ENCODE peak calls at places on chromosomes 4 and X, in six cellular contexts. O, B, Z, N, A and M are unnamed samples.

GRCh38 chr4:10106421-10107039 is 10.1 kb downstream of the WDR1 start:
- DNase-seq in O (peak; percentile 54), B (no peak), Z (peak; percentile 55), N (peak; percentile 83), A (no peak), M (no peak)

GRCh38 chr4:1567808-1568581 is 116.1 kb downstream of the FAM53A start:
- DNase-seq in O (peak; percentile 44), B (no peak), Z (no peak), N (no peak), A (no peak), M (no peak)

GRCh38 chrX:11363069-11363594 is 69.9 kb downstream of the AMELX start:
- DNase-seq in O (no peak), B (no peak), Z (no peak), N (no peak), A (no peak), M (no peak)

GRCh38 chrX:44937606-44938005 is 64.6 kb downstream of the KDM6A start:
- DNase-seq in O (no peak), B (no peak), Z (no peak), N (no peak), A (no peak), M (no peak)

GRCh38 chr4:173508386-173509002 is 21.5 kb downstream of the HAND2 start:
- DNase-seq in O (no peak), B (no peak), Z (no peak), N (no peak), A (no peak), M (no peak)

GRCh38 chr4:86741841-86742240 is 107.3 kb downstream of the SLC10A6 start:
- DNase-seq in O (no peak), B (no peak), Z (no peak), N (no peak), A (no peak), M (no peak)

GRCh38 chrX:31921236-31921635 is 849.4 kb upstream of the FTHL17 start:
- DNase-seq in O (no peak), B (no peak), Z (no peak), N (no peak), A (no peak), M (no peak)

GRCh38 chr4:40232610-40233009 is 35.8 kb downstream of the RHOH start:
- DNase-seq in O (no peak), B (no peak), Z (no peak), N (no peak), A (no peak), M (no peak)

GRCh38 chrX:56833626-56834025 is 104.6 kb downstream of the NBDY start:
- DNase-seq in O (no peak), B (no peak), Z (no peak), N (no peak), A (no peak), M (no peak)

GRCh38 chrX:24024819-24025740 is 1.9 kb downstream of the KLHL15 start:
- DNase-seq in O (peak; percentile 90), B (peak; percentile 66), Z (peak; percentile 91), N (peak; percentile 86), A (peak; percentile 79), M (peak; percentile 13)

GRCh38 chrX:103404225-103405008 is 28.1 kb downstream of the BEX3 start:
- DNase-seq in O (peak; percentile 63), B (peak; percentile 59), Z (peak; percentile 66), N (peak; percentile 49), A (peak; percentile 6), M (no peak)

GRCh38 chr4:113764720-113765264 is 3.3 kb upstream of the CAMK2D start:
- DNase-seq in O (no peak), B (no peak), Z (no peak), N (no peak), A (no peak), M (no peak)

GRCh38 chr4:74537459-74537858 is 92.5 kb downstream of the AREG start:
- DNase-seq in O (no peak), B (no peak), Z (no peak), N (no peak), A (no peak), M (no peak)

GRCh38 chrX:155767101-155767878 is 113.9 kb upstream of the VAMP7 start:
- DNase-seq in O (peak; percentile 47), B (peak; percentile 54), Z (no peak), N (peak; percentile 41), A (peak; percentile 2), M (no peak)

GRCh38 chr4:11512861-11513260 is 84.2 kb upstream of the HS3ST1 start:
- DNase-seq in O (no peak), B (no peak), Z (no peak), N (no peak), A (no peak), M (no peak)

GRCh38 chr4:106565727-106566126 is 197.1 kb upstream of the GIMD1 start:
- DNase-seq in O (no peak), B (no peak), Z (no peak), N (no peak), A (no peak), M (no peak)

GRCh38 chr4:30919458-30919857 is 199.3 kb downstream of the PCDH7 start:
- DNase-seq in O (no peak), B (no peak), Z (no peak), N (no peak), A (no peak), M (no peak)

GRCh38 chr4:86831262-86832090 is 17.7 kb downstream of the SLC10A6 start:
- DNase-seq in O (no peak), B (no peak), Z (peak; percentile 73), N (peak; percentile 47), A (no peak), M (no peak)

GRCh38 chr4:184019084-184019483 is 114.0 kb downstream of the STOX2 start:
- DNase-seq in O (no peak), B (no peak), Z (no peak), N (no peak), A (no peak), M (no peak)

GRCh38 chrX:8663325-8663724 is 68.6 kb downstream of the ANOS1 start:
- DNase-seq in O (no peak), B (no peak), Z (no peak), N (no peak), A (no peak), M (no peak)

GRCh38 chrX:32673193-32673592 is 538.2 kb downstream of the DMD start:
- DNase-seq in O (no peak), B (no peak), Z (no peak), N (no peak), A (no peak), M (no peak)

GRCh38 chr4:184693056-184693455 is 40.8 kb downstream of the CENPU start:
- DNase-seq in O (no peak), B (no peak), Z (no peak), N (no peak), A (no peak), M (no peak)

GRCh38 chr4:141486375-141486997 is 149.9 kb upstream of the IL15 start:
- DNase-seq in O (no peak), B (no peak), Z (no peak), N (no peak), A (no peak), M (no peak)

GRCh38 chr4:64158648-64159326 is 250.5 kb downstream of the TECRL start:
- DNase-seq in O (peak; percentile 56), B (peak; percentile 63), Z (peak; percentile 68), N (no peak), A (peak; percentile 1), M (no peak)

GRCh38 chr4:80324171-80324570 is 11.4 kb upstream of the CFAP299 start:
- DNase-seq in O (no peak), B (no peak), Z (no peak), N (no peak), A (no peak), M (no peak)

GRCh38 chr4:145545538-145546224 is 64.0 kb downstream of the SMAD1 start:
- DNase-seq in O (peak; percentile 43), B (no peak), Z (peak; percentile 48), N (no peak), A (no peak), M (no peak)

GRCh38 chr4:150283689-150284088 is 205.4 kb downstream of the DCLK2 start:
- DNase-seq in O (no peak), B (no peak), Z (no peak), N (no peak), A (no peak), M (no peak)

GRCh38 chr4:7861440-7861881 is 78.2 kb downstream of the AFAP1 start:
- DNase-seq in O (no peak), B (peak; percentile 17), Z (no peak), N (no peak), A (no peak), M (no peak)
- H3K4me1 ChIP-seq in O (peaks cover 38% of the 10 kb centered on the region), B (peaks cover 25% of the 10 kb centered on the region), Z (peaks cover 23% of the 10 kb centered on the region), N (no peaks in the 10 kb centered on the region), A (peaks cover 23% of the 10 kb centered on the region), M (peaks cover 37% of the 10 kb centered on the region)

DNA sequence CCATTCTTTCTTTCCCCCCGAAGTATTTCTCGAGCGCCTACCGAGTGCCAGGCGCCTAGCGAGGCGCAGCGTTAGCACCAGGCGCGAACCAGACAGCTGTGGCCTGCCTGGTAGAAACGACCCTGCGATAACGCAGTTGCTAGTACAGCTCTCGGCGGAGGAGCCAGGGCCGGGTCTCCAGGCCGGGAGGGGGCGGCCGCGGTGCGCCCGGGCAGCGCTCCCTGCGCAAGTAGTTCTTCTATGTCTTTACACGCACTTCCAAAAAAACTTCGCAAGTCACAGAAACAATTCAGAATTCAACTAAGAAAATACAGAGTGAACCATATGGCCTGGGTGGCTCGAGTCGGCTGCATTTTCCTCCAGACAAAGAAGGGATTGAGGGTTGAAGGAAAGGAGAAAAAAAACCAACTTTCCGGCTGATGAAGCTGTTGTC is 7.0 kb upstream of the NEUROG2 start:
- DNase-seq in O (no peak), B (peak; percentile 59), Z (no peak), N (no peak), A (peak; percentile 41), M (no peak)
- H3K4me3 ChIP-seq in O (peak overlapping the region; percentile 39), B (peak overlapping the region; percentile 58), Z (peak overlapping the region; percentile 36), N (no peak overlapping the region), A (peak overlapping the region; percentile 68), M (peak overlapping the region; percentile 62)

GRCh38 chrX:40388441-40388840 is 192.3 kb upstream of the ATP6AP2 start:
- DNase-seq in O (no peak), B (no peak), Z (no peak), N (no peak), A (no peak), M (no peak)

GRCh38 chrX:40394302-40394701 is 186.5 kb upstream of the ATP6AP2 start:
- DNase-seq in O (no peak), B (no peak), Z (no peak), N (no peak), A (no peak), M (no peak)

GRCh38 chrX:40391662-40392061 is 189.1 kb upstream of the ATP6AP2 start:
- DNase-seq in O (no peak), B (no peak), Z (no peak), N (no peak), A (no peak), M (no peak)

GRCh38 chrX:40389555-40389954 is 191.2 kb upstream of the ATP6AP2 start:
- DNase-seq in O (no peak), B (no peak), Z (no peak), N (no peak), A (no peak), M (no peak)

DNA sequence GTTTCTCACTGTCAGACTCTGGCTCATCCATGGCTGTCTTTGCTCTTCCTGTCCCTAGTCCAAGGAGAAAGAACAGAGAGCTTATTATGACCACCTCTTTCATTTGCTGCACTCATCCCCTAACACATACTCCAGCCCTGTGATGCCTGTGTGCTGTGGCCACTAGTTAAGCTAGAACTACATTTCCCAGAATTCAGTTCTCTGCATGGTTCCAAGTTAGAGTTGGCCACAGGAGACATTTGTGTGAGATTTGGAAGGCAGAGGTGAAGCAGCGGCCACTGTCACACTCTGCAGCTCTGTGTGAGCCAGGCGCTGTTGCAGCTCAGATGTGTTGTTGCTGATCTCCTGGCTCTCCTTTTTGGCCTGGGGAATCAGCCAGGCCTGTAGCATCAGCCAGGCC is 188.2 kb upstream of the ATP6AP2 start:
- DNase-seq in O (no peak), B (no peak), Z (no peak), N (no peak), A (no peak), M (no peak)
- H3K27ac ChIP-seq in O (no peak overlapping the region), B (no peak overlapping the region), Z (no peak overlapping the region), N (no peak overlapping the region), A (no peak overlapping the region), M (no peak overlapping the region)

GRCh38 chr4:43410636-43411035 is 518.1 kb downstream of the GRXCR1 start:
- DNase-seq in O (no peak), B (no peak), Z (no peak), N (no peak), A (no peak), M (no peak)
- H3K4me1 ChIP-seq in O (no peaks in the 10 kb centered on the region), B (no peaks in the 10 kb centered on the region), Z (no peaks in the 10 kb centered on the region), N (no peaks in the 10 kb centered on the region), A (no peaks in the 10 kb centered on the region), M (no peaks in the 10 kb centered on the region)